ENCODE peak calls at places on chromosome 20, in four cellular contexts. Z is OCI-LY7, M is HTR-8/SVneo, B is HFFc6. F is an unnamed sample.

GRCh38 chr20:57768519-57768918 is 58.7 kb upstream of the PMEPA1 start:
- DNase-seq in M (no peak), Z (no peak), B (no peak), F (no peak)

GRCh38 chr20:24789877-24790276 is 159.2 kb upstream of the CST7 start:
- DNase-seq in Z (no peak), M (no peak), B (no peak), F (no peak)

GRCh38 chr20:2840967-2841531 is 504 bp downstream of the VPS16 start:
- DNase-seq in Z (peak), B (peak), M (peak), F (peak)

GRCh38 chr20:36848078-36848660 is 27.8 kb upstream of the TLDC2 start:
- DNase-seq in B (peak), M (peak), Z (no peak), F (peak)

GRCh38 chr20:47211036-47211435 is 145.5 kb downstream of the ZMYND8 start:
- DNase-seq in M (no peak), Z (no peak), B (no peak), F (no peak)

GRCh38 chr20:49608752-49609670 is 41.1 kb upstream of the PTGIS start:
- DNase-seq in M (peak), B (peak), Z (peak), F (peak)

GRCh38 chr20:2865630-2866029 is 7.7 kb upstream of the PTPRA start:
- DNase-seq in M (no peak), Z (peak), B (no peak), F (no peak)

GRCh38 chr20:31860431-31861345 is 9.6 kb downstream of the DUSP15 start:
- DNase-seq in Z (peak), B (no peak), M (no peak), F (no peak)

GRCh38 chr20:43379239-43379917 is 78.3 kb upstream of the SRSF6 start:
- DNase-seq in Z (no peak), B (peak), M (no peak), F (peak)

GRCh38 chr20:4026093-4026601 is 10.8 kb upstream of the RNF24 start:
- DNase-seq in M (no peak), Z (no peak), B (peak), F (peak)

GRCh38 chr20:22848364-22848763 is 186.7 kb upstream of the SSTR4 start:
- DNase-seq in Z (no peak), B (no peak), M (no peak), F (no peak)

GRCh38 chr20:17594443-17594842 is 24.6 kb downstream of the DSTN start:
- DNase-seq in Z (no peak), M (no peak), B (no peak), F (no peak)

GRCh38 chr20:48607544-48607865 is 220.3 kb downstream of the PREX1 start:
- DNase-seq in B (no peak), Z (no peak), M (no peak), F (no peak)

GRCh38 chr20:50335105-50335504 is 144.5 kb downstream of the CEBPB start:
- DNase-seq in Z (peak), M (peak), B (no peak), F (no peak)

GRCh38 chr20:10169752-10170151 is 48.9 kb upstream of the SNAP25 start:
- DNase-seq in M (no peak), B (no peak), Z (no peak), F (no peak)

GRCh38 chr20:10511166-10511506 is 76.0 kb downstream of the SLX4IP start:
- DNase-seq in B (no peak), M (peak), Z (no peak), F (no peak)

GRCh38 chr20:33310327-33310899 is 27.4 kb downstream of the BPIFB1 start:
- DNase-seq in Z (no peak), B (no peak), M (no peak), F (no peak)

GRCh38 chr20:25042531-25043498 is 15.1 kb downstream of the ACSS1 start:
- DNase-seq in M (no peak), B (no peak), Z (peak), F (no peak)

GRCh38 chr20:58545565-58546195 is 30.5 kb upstream of the APCDD1L start:
- DNase-seq in Z (no peak), M (no peak), B (no peak), F (no peak)

GRCh38 chr20:48295966-48296421 is 510.7 kb upstream of the SULF2 start:
- DNase-seq in Z (no peak), B (peak), M (no peak), F (peak)

GRCh38 chr20:58843128-58843556 is 7.6 kb downstream of the GNAS-AS1 start:
- DNase-seq in M (no peak), B (no peak), Z (no peak), F (no peak)

GRCh38 chr20:10249822-10250221 is 31.2 kb downstream of the SNAP25 start:
- DNase-seq in B (no peak), M (no peak), Z (no peak), F (no peak)

GRCh38 chr20:9978395-9979004 is 56.3 kb upstream of the ANKEF1 start:
- DNase-seq in B (peak), Z (peak), M (peak), F (peak)

GRCh38 chr20:15767636-15768369 is 805.4 kb downstream of the KIF16B start:
- DNase-seq in M (no peak), Z (no peak), B (no peak), F (no peak)

GRCh38 chr20:48831702-48832422 is 4.1 kb upstream of the PREX1 start:
- DNase-seq in M (peak), Z (no peak), B (peak), F (peak)

GRCh38 chr20:62959101-62959971 is 6.8 kb downstream of the SLC17A9 start:
- DNase-seq in M (no peak), B (no peak), Z (no peak), F (no peak)

GRCh38 chr20:3168079-3168828 is 5.1 kb downstream of the LZTS3 start:
- DNase-seq in B (no peak), Z (no peak), M (no peak), F (no peak)

GRCh38 chr20:57323034-57323433 is 6.6 kb upstream of the SPO11 start:
- DNase-seq in B (peak), M (no peak), Z (peak), F (no peak)